ENCODE peak calls at places on chromosomes 13 and 19, in five cellular contexts. I is GM23338, V is GM12878, F is spleen, B is breast epithelium. R is an unnamed sample.

GRCh38 chr13:40878823-40879222 is 89.4 kb downstream of the SLC25A15 start:
- DNase-seq in I (no peak), V (no peak), F (no peak), B (no peak), R (no peak)

GRCh38 chr13:114068723-114069322 is 63.6 kb downstream of the RASA3 start:
- DNase-seq in I (no peak), V (no peak), F (peak; percentile 81), B (no peak), R (peak; percentile 14)

GRCh38 chr19:56976300-56976699 is 135.8 kb upstream of the PEG3 start:
- DNase-seq in I (no peak), V (no peak), F (no peak), B (no peak), R (no peak)

GRCh38 chr19:29415507-29415906 is 110.3 kb upstream of the VSTM2B start:
- DNase-seq in I (peak; percentile 66), V (no peak), F (no peak), B (no peak), R (no peak)

GRCh38 chr19:13051581-13052165 is 51.0 kb downstream of the LYL1 start:
- DNase-seq in I (peak; percentile 95), V (no peak), F (no peak), B (peak; percentile 67), R (peak; percentile 76)

GRCh38 chr19:6745965-6746364 is 6.5 kb downstream of the TRIP10 start:
- DNase-seq in I (no peak), V (no peak), F (no peak), B (no peak), R (no peak)

GRCh38 chr13:113900646-113901045 is 36.8 kb upstream of the GAS6 start:
- DNase-seq in I (no peak), V (no peak), F (no peak), B (peak; percentile 17), R (no peak)

GRCh38 chr19:21851596-21852345 is 15.8 kb upstream of the ZNF43 start:
- DNase-seq in I (peak; percentile 99), V (no peak), F (peak; percentile 94), B (peak; percentile 96), R (peak; percentile 94)

GRCh38 chr13:24032252-24032651 is 128.3 kb upstream of the SPATA13 start:
- DNase-seq in I (no peak), V (no peak), F (no peak), B (no peak), R (no peak)

GRCh38 chr13:34756572-34756971 is 185.5 kb upstream of the NBEA start:
- DNase-seq in I (no peak), V (no peak), F (no peak), B (no peak), R (no peak)

GRCh38 chr19:35074426-35075201 is 33.1 kb downstream of the HPN start:
- DNase-seq in I (no peak), V (no peak), F (no peak), B (no peak), R (no peak)

GRCh38 chr19:47097396-47098217 is 16.0 kb downstream of the ZC3H4 start:
- DNase-seq in I (no peak), V (no peak), F (peak; percentile 62), B (peak; percentile 52), R (peak; percentile 43)

GRCh38 chr19:50477751-50478515 is 1.3 kb upstream of the GARIN5A start:
- DNase-seq in I (no peak), V (no peak), F (peak; percentile 71), B (no peak), R (no peak)

GRCh38 chr13:64333888-64334287 is 2896.2 kb downstream of the PCDH9 start:
- DNase-seq in I (peak; percentile 15), V (no peak), F (no peak), B (no peak), R (no peak)

GRCh38 chr13:108200781-108201398 is 14.4 kb downstream of the LIG4 start:
- DNase-seq in I (no peak), V (no peak), F (no peak), B (no peak), R (no peak)

GRCh38 chr13:30153871-30154426 is 153.4 kb downstream of the KATNAL1 start:
- DNase-seq in I (peak; percentile 55), V (no peak), F (peak; percentile 80), B (no peak), R (no peak)

GRCh38 chr19:13083008-13083404 is 19.7 kb downstream of the LYL1 start:
- DNase-seq in I (no peak), V (no peak), F (no peak), B (no peak), R (no peak)

GRCh38 chr19:12821761-12822160 is 12.6 kb downstream of the RTBDN start:
- DNase-seq in I (no peak), V (no peak), F (no peak), B (no peak), R (no peak)

GRCh38 chr19:58123354-58123753 is 25.3 kb upstream of the ZSCAN18 start:
- DNase-seq in I (peak; percentile 28), V (no peak), F (no peak), B (no peak), R (no peak)

GRCh38 chr19:56252699-56253422 is 19.7 kb upstream of the EDDM13 start:
- DNase-seq in I (peak; percentile 94), V (no peak), F (peak; percentile 92), B (peak; percentile 35), R (peak; percentile 83)

DNA sequence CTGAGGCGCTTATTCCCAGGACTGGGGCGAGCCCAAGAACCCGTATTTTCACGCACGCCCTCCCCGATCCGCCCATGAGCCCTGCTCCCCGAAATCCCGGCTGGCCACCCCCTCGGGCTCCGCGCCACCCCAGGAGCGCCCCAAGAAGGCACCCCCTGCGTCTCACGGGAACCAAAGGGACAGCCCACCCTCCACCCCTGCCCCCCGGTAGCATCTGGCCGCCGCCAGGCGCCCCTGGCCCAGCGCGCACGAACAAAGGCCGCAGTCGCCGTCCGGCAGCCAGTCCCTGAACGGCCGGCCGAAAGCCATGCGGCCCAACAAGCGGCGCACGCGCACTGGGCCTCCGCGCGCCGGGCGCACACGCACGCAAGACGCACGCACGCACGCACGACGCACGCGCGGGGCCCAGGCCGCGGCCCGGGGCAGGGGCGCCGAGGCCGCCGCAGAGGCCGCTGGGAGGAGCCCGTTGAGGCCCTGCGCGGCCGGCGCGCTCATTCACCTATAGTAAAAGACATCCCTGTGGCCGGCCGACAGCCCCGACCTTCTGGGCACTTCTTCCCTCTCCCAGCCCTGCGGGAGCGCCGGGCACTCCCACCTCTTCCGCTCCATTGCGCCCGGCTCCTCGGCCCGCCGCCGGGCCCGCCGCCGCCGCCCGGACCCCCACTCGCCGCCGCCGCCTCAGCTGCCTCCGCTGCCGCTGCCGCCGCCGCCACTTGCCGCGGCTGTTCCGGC is 476 bp downstream of the MBD3 start:
- DNase-seq in I (peak; percentile 89), V (peak; percentile 50), F (peak; percentile 96), B (peak; percentile 68), R (peak; percentile 90)
- TF ChIP-seq POLR2AphosphoS5 in I (peak; percentile 92), V (peak; percentile 94), F (peak; percentile 88), B (no peak), R (peak; percentile 84)

DNA sequence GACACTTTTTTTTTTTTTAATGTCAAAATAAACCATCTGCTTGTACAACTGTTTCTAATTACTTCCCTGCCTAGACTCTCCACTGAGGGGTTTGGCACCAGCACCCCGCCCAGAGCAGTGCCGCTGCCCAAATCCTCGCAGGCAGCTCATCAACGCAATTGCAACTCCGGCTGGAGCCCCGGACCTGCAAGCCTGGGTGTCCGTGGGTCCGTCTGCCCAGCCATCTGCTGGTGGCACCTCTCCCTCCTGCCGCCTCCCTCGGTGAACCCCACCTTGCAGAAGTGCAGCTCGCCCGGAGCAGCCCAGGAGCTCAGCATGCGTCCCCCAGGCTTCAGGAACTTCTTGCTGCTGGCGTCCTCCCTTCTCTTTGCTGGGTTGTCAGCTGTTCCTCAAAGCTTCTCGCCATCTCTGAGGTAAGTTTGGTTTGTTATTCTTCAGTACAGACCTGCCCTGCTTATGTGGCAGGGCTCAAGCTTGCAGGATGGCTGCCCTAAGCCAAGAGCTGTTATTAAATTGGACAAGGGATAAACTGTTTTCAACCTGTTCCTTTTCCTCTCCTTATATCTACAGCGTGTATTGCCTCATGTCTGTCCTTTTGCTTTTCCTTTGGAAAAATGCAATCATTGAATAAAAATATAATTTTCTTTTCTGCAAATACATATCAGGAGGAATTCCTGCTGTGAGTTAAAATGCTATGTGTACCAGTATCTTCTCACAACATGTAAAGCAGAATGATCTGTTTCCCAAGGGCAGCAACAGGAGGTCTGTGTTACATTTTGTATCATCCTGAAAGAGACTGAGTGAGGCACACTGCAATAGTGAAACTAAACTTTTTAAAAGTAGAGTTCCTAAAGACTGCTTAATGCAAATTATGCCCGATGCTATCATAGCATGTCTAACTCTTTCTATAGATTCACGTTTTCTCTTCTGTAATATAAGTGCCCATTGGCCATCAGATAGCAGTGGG is at the start of gene ITGBL1:
- DNase-seq in I (no peak), V (no peak), F (no peak), B (no peak), R (no peak)
- H3K4me1 ChIP-seq in I (peaks cover 18% of the 10 kb centered on the region), V (no peaks in the 10 kb centered on the region), F (no peaks in the 10 kb centered on the region), B (no peaks in the 10 kb centered on the region), R (no peaks in the 10 kb centered on the region)

GRCh38 chr19:44401787-44402115 is 343 bp upstream of the ZNF285 start:
- DNase-seq in I (peak; percentile 2), V (no peak), F (no peak), B (no peak), R (no peak)

GRCh38 chr19:44401108-44401786 is at the start of gene ZNF285:
- DNase-seq in I (peak; percentile 98), V (peak; percentile 1), F (peak; percentile 92), B (peak; percentile 86), R (peak; percentile 90)
- TF ChIP-seq POLR2AphosphoS5 in I (peak; percentile 67), V (no peak), F (peak; percentile 79), B (peak; percentile 29), R (no peak)

DNA sequence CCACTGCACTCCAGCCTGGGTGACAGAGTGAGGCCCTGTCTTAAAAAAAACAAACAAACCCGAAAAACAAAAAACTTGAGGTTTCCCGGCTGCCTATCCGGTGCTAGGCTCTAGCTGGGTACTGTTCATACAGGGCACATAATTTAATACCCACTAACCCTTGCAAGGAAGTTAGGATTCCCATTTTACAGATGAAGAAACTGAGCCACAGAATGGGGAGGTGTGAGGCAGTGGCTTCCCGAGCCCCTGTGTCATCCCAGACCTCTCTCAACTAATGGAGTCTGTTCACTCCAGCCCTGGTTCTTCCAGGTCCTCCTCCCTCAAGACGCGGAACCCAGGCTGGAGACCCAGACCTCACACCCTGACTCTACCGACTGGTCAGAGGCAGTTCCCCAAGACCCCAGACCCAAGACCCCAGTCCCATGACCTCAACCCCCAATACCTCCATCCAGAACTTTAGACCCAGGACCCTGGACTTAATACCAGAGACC is 576 bp downstream of the APBA3 start:
- DNase-seq in I (peak; percentile 38), V (no peak), F (no peak), B (no peak), R (no peak)
- H3K4me1 ChIP-seq in I (peaks cover 3% of the 10 kb centered on the region), V (peaks cover 4% of the 10 kb centered on the region), F (peaks cover 55% of the 10 kb centered on the region), B (no peaks in the 10 kb centered on the region), R (peaks cover 41% of the 10 kb centered on the region)

DNA sequence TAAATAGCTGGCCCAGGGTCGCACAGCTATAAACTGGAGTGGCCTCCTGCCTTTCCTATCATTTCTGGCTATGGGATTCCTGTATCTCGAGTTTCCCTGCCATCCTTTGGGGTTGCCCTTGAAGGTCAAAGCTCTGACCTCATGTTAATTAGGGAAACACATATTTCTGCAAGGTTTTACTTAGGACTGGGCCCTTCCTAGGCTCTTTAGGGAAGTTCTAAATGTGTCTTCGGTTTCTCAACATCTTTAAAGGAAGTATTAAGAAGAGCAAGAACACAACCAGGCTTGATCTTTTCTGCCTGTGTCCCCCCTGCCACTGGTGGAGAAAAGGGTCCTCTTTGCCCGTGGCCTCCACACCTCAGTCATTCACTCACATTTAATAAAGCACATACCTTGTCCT is 10.8 kb downstream of the LCP1 start:
- DNase-seq in I (no peak), V (no peak), F (no peak), B (no peak), R (no peak)
- TF ChIP-seq POLR2AphosphoS5 in I (no peak), V (no peak), F (no peak), B (no peak), R (no peak)

R was measured in transverse colon.